ENCODE peak calls at places on chromosomes 7 and 10, in six cellular contexts. One of them, this sample, is unnamed.

GRCh38 chr7:1175967-1176851 is 16.2 kb upstream of the ZFAND2A start:
- DNase-seq in ascending aorta: peak; percentile 88
- DNase-seq in right cardiac atrium: peak; percentile 92
- DNase-seq in pancreas: peak; percentile 87
- DNase-seq in H1: peak; percentile 100
- DNase-seq in Peyer's patch: peak; percentile 91
- DNase-seq in this sample: peak; percentile 93

GRCh38 chr10:48444861-48445841 is 138.7 kb downstream of the MAPK8 start:
- DNase-seq in ascending aorta: no peak
- DNase-seq in right cardiac atrium: peak; percentile 50
- DNase-seq in pancreas: no peak
- DNase-seq in H1: peak; percentile 52
- DNase-seq in Peyer's patch: no peak
- DNase-seq in this sample: peak; percentile 58

GRCh38 chr7:85573849-85574248 is 387.0 kb upstream of the SEMA3D start:
- DNase-seq in ascending aorta: no peak
- DNase-seq in right cardiac atrium: no peak
- DNase-seq in pancreas: no peak
- DNase-seq in H1: no peak
- DNase-seq in Peyer's patch: no peak
- DNase-seq in this sample: no peak

GRCh38 chr10:7480742-7481381 is 70.0 kb upstream of the SFMBT2 start:
- DNase-seq in ascending aorta: no peak
- DNase-seq in right cardiac atrium: no peak
- DNase-seq in pancreas: no peak
- DNase-seq in H1: no peak
- DNase-seq in Peyer's patch: no peak
- DNase-seq in this sample: no peak

GRCh38 chr7:134018321-134018720 is 108.8 kb upstream of the LRGUK start:
- DNase-seq in ascending aorta: no peak
- DNase-seq in right cardiac atrium: no peak
- DNase-seq in pancreas: no peak
- DNase-seq in H1: no peak
- DNase-seq in Peyer's patch: no peak
- DNase-seq in this sample: no peak

GRCh38 chr10:88114368-88114767 is 250.9 kb downstream of the PTEN start:
- DNase-seq in ascending aorta: no peak
- DNase-seq in right cardiac atrium: peak; percentile 69
- DNase-seq in pancreas: peak; percentile 74
- DNase-seq in H1: no peak
- DNase-seq in Peyer's patch: no peak
- DNase-seq in this sample: no peak

GRCh38 chr10:65320256-65321026 is 1605.4 kb upstream of the LRRTM3 start:
- DNase-seq in ascending aorta: no peak
- DNase-seq in right cardiac atrium: no peak
- DNase-seq in pancreas: no peak
- DNase-seq in H1: no peak
- DNase-seq in Peyer's patch: no peak
- DNase-seq in this sample: no peak

GRCh38 chr10:23100331-23101030 is 5.1 kb downstream of the MSRB2 start:
- DNase-seq in ascending aorta: no peak
- DNase-seq in right cardiac atrium: no peak
- DNase-seq in pancreas: no peak
- DNase-seq in H1: no peak
- DNase-seq in Peyer's patch: no peak
- DNase-seq in this sample: no peak

GRCh38 chr10:3480281-3480999 is 304.6 kb downstream of the KLF6 start:
- DNase-seq in ascending aorta: no peak
- DNase-seq in right cardiac atrium: no peak
- DNase-seq in pancreas: no peak
- DNase-seq in H1: no peak
- DNase-seq in Peyer's patch: no peak
- DNase-seq in this sample: no peak

GRCh38 chr7:157481389-157481788 is 144.6 kb downstream of the DNAJB6 start:
- DNase-seq in ascending aorta: no peak
- DNase-seq in right cardiac atrium: no peak
- DNase-seq in pancreas: no peak
- DNase-seq in H1: no peak
- DNase-seq in Peyer's patch: peak; percentile 1
- DNase-seq in this sample: no peak

GRCh38 chr7:46213154-46213537 is 292.1 kb upstream of the IGFBP3 start:
- DNase-seq in ascending aorta: no peak
- DNase-seq in right cardiac atrium: no peak
- DNase-seq in pancreas: no peak
- DNase-seq in H1: peak; percentile 11
- DNase-seq in Peyer's patch: no peak
- DNase-seq in this sample: no peak

GRCh38 chr10:71964669-71965515 is 697 bp downstream of the CHST3 start:
- DNase-seq in ascending aorta: peak; percentile 93
- DNase-seq in right cardiac atrium: peak; percentile 90
- DNase-seq in pancreas: no peak
- DNase-seq in H1: peak; percentile 67
- DNase-seq in Peyer's patch: no peak
- DNase-seq in this sample: no peak
- H3K4me1 ChIP-seq in ascending aorta: peaks cover 39% of the 10 kb centered on the region
- H3K4me1 ChIP-seq in right cardiac atrium: peaks cover 10% of the 10 kb centered on the region
- H3K4me1 ChIP-seq in pancreas: no peaks in the 10 kb centered on the region
- H3K4me1 ChIP-seq in H1: peaks cover 2% of the 10 kb centered on the region
- H3K4me1 ChIP-seq in Peyer's patch: peaks cover 32% of the 10 kb centered on the region
- H3K4me1 ChIP-seq in this sample: peaks cover 10% of the 10 kb centered on the region

DNA sequence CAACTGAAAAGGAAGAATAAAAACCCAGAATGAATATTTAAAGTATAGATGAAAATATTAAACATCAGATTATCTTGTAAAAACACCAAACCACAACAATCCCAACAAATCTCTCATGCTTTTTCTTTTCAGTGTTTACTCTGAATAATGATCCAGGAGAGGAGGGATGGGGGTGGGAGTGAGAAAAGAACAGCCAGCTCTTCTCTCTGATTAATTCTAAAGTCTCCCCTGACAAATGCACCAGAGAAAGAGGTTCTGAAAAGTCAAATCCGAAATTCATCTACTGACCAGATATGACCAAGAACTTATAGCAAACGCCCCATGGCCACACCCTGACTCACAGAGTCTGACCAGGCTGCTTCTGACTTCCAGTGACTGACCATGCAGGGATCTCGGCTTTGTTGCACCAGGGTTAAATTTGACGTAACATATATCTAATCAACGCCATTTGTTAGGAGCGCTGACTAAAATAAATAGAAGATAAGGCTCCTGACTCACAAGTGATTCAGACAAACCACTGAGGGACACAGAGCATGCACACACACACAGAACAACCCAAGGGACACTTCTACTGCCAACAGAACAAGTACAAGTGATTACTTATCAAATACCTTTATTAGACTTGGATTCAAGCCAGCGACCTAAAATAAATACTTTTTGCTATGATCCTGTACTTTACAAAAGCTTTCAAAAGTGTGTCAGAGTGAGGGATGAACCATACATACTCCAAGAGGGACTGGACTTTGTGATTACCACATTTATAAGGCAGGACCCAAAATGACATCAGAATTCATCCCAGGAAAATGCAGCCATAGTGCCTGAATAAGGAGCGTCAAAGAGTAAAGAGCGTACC is 9.3 kb upstream of the SPOCK2 start:
- DNase-seq in ascending aorta: peak; percentile 75
- DNase-seq in right cardiac atrium: peak; percentile 65
- DNase-seq in pancreas: peak; percentile 77
- DNase-seq in H1: no peak
- DNase-seq in Peyer's patch: no peak
- DNase-seq in this sample: no peak
- H3K4me1 ChIP-seq in ascending aorta: peaks cover 4% of the 10 kb centered on the region
- H3K4me1 ChIP-seq in right cardiac atrium: peaks cover 2% of the 10 kb centered on the region
- H3K4me1 ChIP-seq in pancreas: peaks cover 20% of the 10 kb centered on the region
- H3K4me1 ChIP-seq in H1: no peaks in the 10 kb centered on the region
- H3K4me1 ChIP-seq in Peyer's patch: peaks cover 25% of the 10 kb centered on the region
- H3K4me1 ChIP-seq in this sample: no peaks in the 10 kb centered on the region

DNA sequence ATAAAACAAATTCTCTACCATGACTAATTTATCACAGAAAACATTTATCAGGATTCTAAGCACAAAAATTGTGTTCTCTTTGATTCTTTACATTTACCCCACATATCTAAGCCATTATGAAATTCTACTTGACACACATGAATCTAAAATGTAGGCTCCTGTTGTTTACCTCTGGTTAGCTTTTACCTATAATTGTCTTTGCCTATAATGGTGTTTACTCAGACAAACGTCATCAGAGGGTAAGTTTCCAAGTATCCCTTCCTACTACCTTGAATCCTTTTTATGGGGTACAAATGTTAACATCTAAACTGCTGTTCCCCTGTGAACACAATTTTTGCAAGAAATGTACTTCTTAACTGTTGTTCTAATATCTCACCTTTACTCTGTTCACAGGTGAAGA is 63.5 kb downstream of the MINDY3 start:
- DNase-seq in ascending aorta: no peak
- DNase-seq in right cardiac atrium: no peak
- DNase-seq in pancreas: no peak
- DNase-seq in H1: no peak
- DNase-seq in Peyer's patch: no peak
- DNase-seq in this sample: no peak
- H3K4me1 ChIP-seq in ascending aorta: peaks cover 14% of the 10 kb centered on the region
- H3K4me1 ChIP-seq in right cardiac atrium: peaks cover 4% of the 10 kb centered on the region
- H3K4me1 ChIP-seq in pancreas: no peaks in the 10 kb centered on the region
- H3K4me1 ChIP-seq in H1: no peaks in the 10 kb centered on the region
- H3K4me1 ChIP-seq in Peyer's patch: no peaks in the 10 kb centered on the region
- H3K4me1 ChIP-seq in this sample: no peaks in the 10 kb centered on the region

GRCh38 chr7:151086802-151087246 is 549 bp downstream of the AGAP3 start:
- DNase-seq in ascending aorta: no peak
- DNase-seq in right cardiac atrium: peak; percentile 75
- DNase-seq in pancreas: no peak
- DNase-seq in H1: peak; percentile 74
- DNase-seq in Peyer's patch: no peak
- DNase-seq in this sample: no peak

GRCh38 chr7:151087247-151088018 is 1.2 kb downstream of the AGAP3 start:
- DNase-seq in ascending aorta: no peak
- DNase-seq in right cardiac atrium: peak; percentile 91
- DNase-seq in pancreas: peak; percentile 79
- DNase-seq in H1: no peak
- DNase-seq in Peyer's patch: peak; percentile 83
- DNase-seq in this sample: peak; percentile 87

GRCh38 chr7:151088856-151089699 is 2.8 kb downstream of the AGAP3 start:
- DNase-seq in ascending aorta: peak; percentile 84
- DNase-seq in right cardiac atrium: peak; percentile 91
- DNase-seq in pancreas: peak; percentile 72
- DNase-seq in H1: no peak
- DNase-seq in Peyer's patch: no peak
- DNase-seq in this sample: peak; percentile 91

GRCh38 chr7:151089893-151090730 is 3.8 kb downstream of the AGAP3 start:
- DNase-seq in ascending aorta: no peak
- DNase-seq in right cardiac atrium: peak; percentile 57
- DNase-seq in pancreas: no peak
- DNase-seq in H1: no peak
- DNase-seq in Peyer's patch: no peak
- DNase-seq in this sample: no peak

GRCh38 chr7:151088019-151088855 is 2.0 kb downstream of the AGAP3 start:
- DNase-seq in ascending aorta: no peak
- DNase-seq in right cardiac atrium: peak; percentile 67
- DNase-seq in pancreas: no peak
- DNase-seq in H1: no peak
- DNase-seq in Peyer's patch: no peak
- DNase-seq in this sample: no peak
- H3K4me1 ChIP-seq in ascending aorta: peaks cover 34% of the 10 kb centered on the region
- H3K4me1 ChIP-seq in right cardiac atrium: peaks cover 10% of the 10 kb centered on the region
- H3K4me1 ChIP-seq in pancreas: peaks cover 16% of the 10 kb centered on the region
- H3K4me1 ChIP-seq in H1: peaks cover 23% of the 10 kb centered on the region
- H3K4me1 ChIP-seq in Peyer's patch: peaks cover 55% of the 10 kb centered on the region
- H3K4me1 ChIP-seq in this sample: peaks cover 59% of the 10 kb centered on the region

DNA sequence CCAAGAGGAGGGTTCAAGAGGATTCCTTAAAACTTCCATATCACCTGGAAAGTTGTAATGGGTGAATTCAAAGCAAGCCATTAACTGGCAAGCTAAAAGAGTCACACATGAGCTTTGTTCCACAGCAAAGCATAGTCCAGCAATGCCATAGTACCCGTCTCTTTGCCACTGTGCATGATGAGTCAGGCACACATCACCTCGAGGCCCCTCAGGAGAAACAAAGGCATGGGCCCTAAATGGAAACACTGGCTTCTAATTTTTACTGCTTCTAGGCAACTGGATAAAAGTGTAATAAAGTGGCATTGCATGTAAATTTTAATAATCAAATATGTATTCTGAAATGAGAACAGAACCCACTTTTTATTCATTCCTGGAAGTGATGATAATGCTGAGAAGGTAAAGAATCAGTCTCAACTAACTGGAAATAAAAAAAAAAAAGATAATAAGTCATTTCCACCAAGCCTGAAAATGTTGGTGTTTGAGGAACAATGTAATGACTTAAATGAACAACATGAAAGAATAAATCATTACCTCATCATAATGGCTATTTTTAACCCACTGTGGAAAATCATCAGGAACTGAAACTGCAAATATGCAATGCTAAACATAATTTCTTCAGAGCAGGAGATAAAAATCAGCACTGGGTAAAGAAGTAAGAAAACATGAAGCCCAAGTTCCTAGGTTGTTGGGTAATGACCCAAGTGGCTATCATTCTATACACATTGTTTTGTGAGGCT is 104.9 kb downstream of the CDK6 start:
- DNase-seq in ascending aorta: no peak
- DNase-seq in right cardiac atrium: no peak
- DNase-seq in pancreas: no peak
- DNase-seq in H1: no peak
- DNase-seq in Peyer's patch: no peak
- DNase-seq in this sample: no peak
- H3K4me1 ChIP-seq in ascending aorta: peaks cover 8% of the 10 kb centered on the region
- H3K4me1 ChIP-seq in right cardiac atrium: peaks cover 7% of the 10 kb centered on the region
- H3K4me1 ChIP-seq in pancreas: no peaks in the 10 kb centered on the region
- H3K4me1 ChIP-seq in H1: no peaks in the 10 kb centered on the region
- H3K4me1 ChIP-seq in Peyer's patch: peaks cover 9% of the 10 kb centered on the region
- H3K4me1 ChIP-seq in this sample: peaks cover 4% of the 10 kb centered on the region

GRCh38 chr7:43589728-43590127 is 6.8 kb downstream of the STK17A start:
- DNase-seq in ascending aorta: no peak
- DNase-seq in right cardiac atrium: no peak
- DNase-seq in pancreas: no peak
- DNase-seq in H1: no peak
- DNase-seq in Peyer's patch: no peak
- DNase-seq in this sample: no peak
- H3K4me1 ChIP-seq in ascending aorta: peaks cover 43% of the 10 kb centered on the region
- H3K4me1 ChIP-seq in right cardiac atrium: no peaks in the 10 kb centered on the region
- H3K4me1 ChIP-seq in pancreas: peaks cover 6% of the 10 kb centered on the region
- H3K4me1 ChIP-seq in H1: no peaks in the 10 kb centered on the region
- H3K4me1 ChIP-seq in Peyer's patch: peaks cover 50% of the 10 kb centered on the region
- H3K4me1 ChIP-seq in this sample: peaks cover 11% of the 10 kb centered on the region

GRCh38 chr7:116553168-116553567 is 28.3 kb downstream of the CAV1 start:
- DNase-seq in ascending aorta: no peak
- DNase-seq in right cardiac atrium: no peak
- DNase-seq in pancreas: no peak
- DNase-seq in H1: no peak
- DNase-seq in Peyer's patch: no peak
- DNase-seq in this sample: no peak
- H3K4me1 ChIP-seq in ascending aorta: peaks cover 36% of the 10 kb centered on the region
- H3K4me1 ChIP-seq in right cardiac atrium: peaks cover 28% of the 10 kb centered on the region
- H3K4me1 ChIP-seq in pancreas: no peaks in the 10 kb centered on the region
- H3K4me1 ChIP-seq in H1: no peaks in the 10 kb centered on the region
- H3K4me1 ChIP-seq in Peyer's patch: no peaks in the 10 kb centered on the region
- H3K4me1 ChIP-seq in this sample: peaks cover 6% of the 10 kb centered on the region